ENCODE peak calls at places on chromosomes 5 and 9, in nine cellular contexts. E is AG04450; V is CD8-positive, alpha-beta T cell; O is uterus; I is BJ; U is mesenchymal stem cell; A is heart left ventricle; T is fibroblast of mammary gland; K is gastrocnemius medialis. R is an unnamed sample.
A peak's percentile ranks its signal among the peaks of the same experiment; 100 is the strongest.

GRCh38 chr9:83384214-83384613 is 154.0 kb downstream of the FRMD3 start:
- DNase-seq in E (no peak), V (no peak), O (no peak), I (no peak), U (no peak), A (no peak), T (no peak), K (no peak), R (no peak)

GRCh38 chr5:115738807-115739206 is 77.7 kb downstream of the CDO1 start:
- DNase-seq in E (no peak), V (no peak), O (no peak), I (no peak), U (no peak), A (no peak), T (no peak), K (no peak), R (no peak)

GRCh38 chr9:6757988-6758417 is 230 bp downstream of the KDM4C start:
- DNase-seq in E (no peak), V (no peak), O (no peak), I (no peak), U (no peak), A (no peak), T (no peak), K (no peak), R (peak; percentile 96)

GRCh38 chr5:88889165-88890069 is 6.4 kb upstream of the MEF2C start:
- DNase-seq in E (no peak), V (no peak), O (peak; percentile 73), I (no peak), U (peak; percentile 60), A (peak; percentile 75), T (peak; percentile 34), K (peak; percentile 44), R (peak; percentile 88)

GRCh38 chr9:33294670-33295432 is 4.5 kb downstream of the NFX1 start:
- DNase-seq in E (no peak), V (no peak), O (no peak), I (no peak), U (no peak), A (no peak), T (no peak), K (no peak), R (no peak)

GRCh38 chr5:115433918-115434317 is 110.7 kb downstream of the FEM1C start:
- DNase-seq in E (no peak), V (no peak), O (no peak), I (no peak), U (peak; percentile 46), A (no peak), T (no peak), K (no peak), R (no peak)

GRCh38 chr5:61280766-61281427 is 51.2 kb upstream of the ZSWIM6 start:
- DNase-seq in E (no peak), V (no peak), O (no peak), I (no peak), U (no peak), A (peak; percentile 47), T (no peak), K (no peak), R (no peak)

GRCh38 chr5:69432412-69433206 is 17.7 kb downstream of the MARVELD2 start:
- DNase-seq in E (no peak), V (no peak), O (no peak), I (no peak), U (no peak), A (no peak), T (no peak), K (no peak), R (no peak)

GRCh38 chr9:68805890-68806517 is 101.0 kb downstream of the PIP5K1B start:
- DNase-seq in E (no peak), V (no peak), O (no peak), I (no peak), U (no peak), A (no peak), T (no peak), K (no peak), R (no peak)

GRCh38 chr9:74414325-74414724 is 82.8 kb upstream of the RORB start:
- DNase-seq in E (no peak), V (no peak), O (no peak), I (no peak), U (no peak), A (no peak), T (no peak), K (no peak), R (no peak)

GRCh38 chr5:157172408-157172807 is 6.3 kb upstream of the GARIN3 start:
- DNase-seq in E (no peak), V (peak; percentile 40), O (no peak), I (no peak), U (no peak), A (no peak), T (no peak), K (no peak), R (no peak)

GRCh38 chr5:126975791-126976190 is 54.6 kb downstream of the MARCHF3 start:
- DNase-seq in E (no peak), V (no peak), O (no peak), I (no peak), U (no peak), A (no peak), T (no peak), K (no peak), R (no peak)

GRCh38 chr9:120473626-120474025 is 106.3 kb downstream of the CDK5RAP2 start:
- DNase-seq in E (no peak), V (no peak), O (no peak), I (no peak), U (no peak), A (no peak), T (no peak), K (no peak), R (no peak)

GRCh38 chr9:122236681-122237080 is 7.9 kb upstream of the LHX6 start:
- DNase-seq in E (no peak), V (no peak), O (no peak), I (no peak), U (no peak), A (no peak), T (peak; percentile 20), K (no peak), R (no peak)

GRCh38 chr5:76851713-76852369 is 2.0 kb downstream of the S100Z start:
- DNase-seq in E (no peak), V (no peak), O (no peak), I (no peak), U (no peak), A (peak; percentile 41), T (no peak), K (no peak), R (no peak)

GRCh38 chr9:98146101-98146991 is 27.3 kb upstream of the TRIM14 start:
- DNase-seq in E (no peak), V (no peak), O (no peak), I (no peak), U (peak; percentile 57), A (no peak), T (peak; percentile 54), K (no peak), R (no peak)

GRCh38 chr5:91928751-91929521 is 545.8 kb upstream of the ARRDC3 start:
- DNase-seq in E (no peak), V (no peak), O (no peak), I (no peak), U (peak; percentile 28), A (no peak), T (peak; percentile 39), K (no peak), R (no peak)

GRCh38 chr9:73179594-73179993 is 27.9 kb downstream of the ANXA1 start:
- DNase-seq in E (no peak), V (no peak), O (no peak), I (peak; percentile 15), U (no peak), A (no peak), T (peak; percentile 79), K (no peak), R (no peak)

GRCh38 chr9:35618325-35618727 is at the start of gene CD72:
- DNase-seq in E (no peak), V (no peak), O (no peak), I (no peak), U (no peak), A (no peak), T (no peak), K (no peak), R (peak; percentile 69)

GRCh38 chr5:120502531-120502930 is 38.4 kb downstream of the PRR16 start:
- DNase-seq in E (no peak), V (no peak), O (no peak), I (no peak), U (no peak), A (no peak), T (no peak), K (no peak), R (no peak)

GRCh38 chr5:24909210-24909609 is 264.4 kb upstream of the CDH10 start:
- DNase-seq in E (no peak), V (no peak), O (no peak), I (no peak), U (no peak), A (no peak), T (no peak), K (no peak), R (no peak)

GRCh38 chr9:38048319-38048969 is 20.6 kb downstream of the SHB start:
- DNase-seq in E (no peak), V (no peak), O (no peak), I (no peak), U (no peak), A (no peak), T (peak; percentile 61), K (no peak), R (no peak)
- H3K4me3 ChIP-seq in E (peak overlapping the region; percentile 13), V (no peak overlapping the region), O (no peak overlapping the region), I (no peak overlapping the region), U (no peak overlapping the region), A (no peak overlapping the region), T (no peak overlapping the region), K (no peak overlapping the region), R (peak overlapping the region; percentile 46)

GRCh38 chr5:108373426-108373825 is 8.5 kb downstream of the FBXL17 start:
- DNase-seq in E (no peak), V (no peak), O (no peak), I (no peak), U (no peak), A (no peak), T (no peak), K (no peak), R (no peak)
- H3K4me3 ChIP-seq in E (no peak overlapping the region), V (no peak overlapping the region), O (no peak overlapping the region), I (no peak overlapping the region), U (no peak overlapping the region), A (no peak overlapping the region), T (no peak overlapping the region), K (no peak overlapping the region), R (no peak overlapping the region)

GRCh38 chr5:54515634-54516033 is 1.9 kb upstream of the SNX18 start:
- DNase-seq in E (no peak), V (no peak), O (no peak), I (no peak), U (no peak), A (no peak), T (no peak), K (no peak), R (peak; percentile 54)
- H3K4me3 ChIP-seq in E (no peak overlapping the region), V (no peak overlapping the region), O (no peak overlapping the region), I (no peak overlapping the region), U (no peak overlapping the region), A (no peak overlapping the region), T (no peak overlapping the region), K (no peak overlapping the region), R (no peak overlapping the region)

DNA sequence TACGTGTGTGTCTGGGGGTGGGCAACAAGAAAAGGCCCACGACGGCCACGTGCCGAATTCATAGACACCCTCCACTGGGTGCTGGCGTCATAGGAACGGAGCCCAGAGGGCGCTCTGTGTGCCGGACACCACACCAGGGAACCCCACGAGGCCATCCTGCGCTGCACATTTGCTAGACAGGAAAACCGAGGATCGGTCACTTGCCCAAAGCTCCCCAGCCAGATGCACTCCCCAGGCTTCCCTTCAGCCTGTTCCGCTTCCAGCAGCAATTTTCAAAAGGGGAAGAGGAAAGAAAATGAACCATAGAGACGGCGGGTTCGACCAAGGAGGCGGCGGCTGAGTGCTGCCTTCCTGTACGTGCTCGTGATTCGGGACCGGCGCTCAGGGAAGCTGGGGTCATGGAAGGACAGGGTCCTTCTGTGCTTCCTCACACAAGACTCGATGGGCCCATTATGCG is 124.5 kb upstream of the SARDH start:
- DNase-seq in E (no peak), V (no peak), O (no peak), I (no peak), U (no peak), A (peak; percentile 66), T (no peak), K (peak; percentile 40), R (no peak)
- H3K4me3 ChIP-seq in E (no peak overlapping the region), V (no peak overlapping the region), O (no peak overlapping the region), I (no peak overlapping the region), U (no peak overlapping the region), A (peak overlapping the region; percentile 5), T (no peak overlapping the region), K (no peak overlapping the region), R (peak overlapping the region; percentile 48)

R was measured in coronary artery.